ENCODE peak calls at places on chromosomes 3 and 15, in four cellular contexts. R is SJSA1, X is left ventricle myocardium inferior, Q is A549. H is an unnamed sample.

GRCh38 chr3:101574388-101575156 is 592 bp downstream of the PCNP start:
- DNase-seq in R (peak), X (peak), Q (peak), H (no peak)

GRCh38 chr3:104628185-104628789 is 738.4 kb upstream of the ALCAM start:
- DNase-seq in R (no peak), X (no peak), Q (peak), H (peak)

GRCh38 chr3:157066335-157067071 is 93.4 kb downstream of the CCNL1 start:
- DNase-seq in R (no peak), X (no peak), Q (no peak), H (peak)

GRCh38 chr15:57522148-57522547 is 69.6 kb upstream of the MYZAP start:
- DNase-seq in R (no peak), X (no peak), Q (no peak), H (no peak)

GRCh38 chr3:66816110-66816761 is 181.9 kb upstream of the KBTBD8 start:
- DNase-seq in R (no peak), X (no peak), Q (peak), H (peak)

GRCh38 chr15:93047621-93048425 is 41.2 kb downstream of the RGMA start:
- DNase-seq in R (no peak), X (no peak), Q (no peak), H (no peak)

GRCh38 chr3:128307029-128307633 is 153.8 kb downstream of the EEFSEC start:
- DNase-seq in R (no peak), X (no peak), Q (no peak), H (no peak)

GRCh38 chr3:30671527-30672286 is 65.3 kb downstream of the TGFBR2 start:
- DNase-seq in R (no peak), X (no peak), Q (no peak), H (no peak)

GRCh38 chr3:172542089-172542488 is 18.9 kb upstream of the TNFSF10 start:
- DNase-seq in R (no peak), X (no peak), Q (no peak), H (no peak)

GRCh38 chr3:28068342-28068741 is 173.1 kb upstream of the CMC1 start:
- DNase-seq in R (no peak), X (no peak), Q (no peak), H (no peak)

GRCh38 chr15:34760909-34761308 is 6.1 kb upstream of the GJD2 start:
- DNase-seq in R (no peak), X (no peak), Q (no peak), H (no peak)

GRCh38 chr3:155629006-155629405 is 115.9 kb downstream of the PLCH1 start:
- DNase-seq in R (no peak), X (no peak), Q (no peak), H (no peak)

GRCh38 chr15:79994651-79995050 is 23.7 kb upstream of the BCL2A1 start:
- DNase-seq in R (no peak), X (no peak), Q (no peak), H (no peak)

GRCh38 chr3:5791558-5791957 is 604.1 kb downstream of the EDEM1 start:
- DNase-seq in R (no peak), X (no peak), Q (peak), H (no peak)

DNA sequence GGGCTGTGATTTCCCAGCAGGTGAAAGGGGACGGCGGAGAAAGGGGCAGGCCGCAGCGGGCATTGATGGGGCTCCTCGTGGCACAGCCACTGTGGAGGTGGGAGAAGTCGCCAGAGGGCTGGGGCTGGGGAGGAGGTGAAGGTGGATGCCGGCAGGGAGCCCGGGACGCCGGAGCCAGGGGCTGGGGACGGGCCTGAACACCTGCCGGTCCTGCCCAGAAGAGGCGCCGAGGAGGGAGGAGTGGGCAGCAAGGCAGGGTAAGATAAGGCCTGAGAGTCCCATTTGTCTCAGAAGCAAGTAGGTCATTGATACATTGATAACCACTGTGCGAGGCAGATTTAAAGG is 571 bp upstream of the RARRES1 start:
- DNase-seq in R (no peak), X (no peak), Q (no peak), H (no peak)
- H3K4me3 ChIP-seq in R (peak), X (peak), Q (peak), H (peak)

DNA sequence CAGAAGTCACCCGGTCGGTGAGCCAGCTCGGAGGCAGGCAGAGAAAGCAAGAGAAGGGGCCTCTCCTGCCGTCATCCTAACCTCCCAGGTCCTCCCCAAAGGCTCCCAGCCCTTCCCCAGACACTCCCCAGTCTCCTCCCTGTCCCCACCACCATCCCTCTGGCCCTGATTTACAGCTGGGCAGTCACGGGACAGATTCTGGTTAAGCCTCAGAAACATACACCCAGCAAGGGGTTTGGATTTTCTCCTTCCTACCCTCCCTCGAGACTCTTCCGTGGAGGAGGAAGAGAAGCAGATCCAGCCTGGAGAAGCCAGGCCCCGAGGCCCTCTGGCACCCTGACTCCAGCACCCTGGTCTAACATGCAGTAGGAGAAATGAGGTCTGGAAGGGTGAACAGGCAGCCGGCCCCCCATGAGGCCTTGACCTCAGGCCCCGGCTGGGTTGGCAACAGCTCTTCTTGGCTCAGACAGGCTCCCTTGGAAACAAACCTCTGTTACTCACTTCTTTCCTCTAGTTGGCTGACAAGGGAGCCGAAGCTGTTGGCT is 73.5 kb downstream of the CPN2 start:
- DNase-seq in R (no peak), X (peak), Q (no peak), H (no peak)
- H3K27ac ChIP-seq in R (no peak), X (peak), Q (peak), H (peak)

DNA sequence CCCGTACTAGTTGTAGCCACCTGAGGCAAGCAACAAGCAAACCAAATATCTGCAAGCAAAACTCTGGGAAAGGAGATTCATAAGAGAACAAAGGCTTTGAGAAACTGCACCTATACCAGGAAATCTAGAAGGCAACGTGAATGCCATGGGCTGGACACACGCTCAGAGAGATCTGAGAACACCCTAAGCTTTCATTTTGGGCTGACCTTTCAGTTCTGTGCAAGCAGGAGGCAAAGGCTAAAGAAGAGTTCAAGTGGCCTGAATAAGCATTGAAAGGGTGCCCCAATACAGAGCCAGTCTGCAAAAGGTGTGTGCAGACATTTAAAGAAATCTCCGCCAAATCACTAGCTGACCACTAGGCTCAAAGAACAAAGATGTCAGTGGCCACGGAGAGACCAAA is 461.6 kb downstream of the PYDC2 start:
- DNase-seq in R (no peak), X (no peak), Q (no peak), H (no peak)
- H3K4me3 ChIP-seq in R (no peak), X (no peak), Q (no peak), H (no peak)

GRCh38 chr3:123424999-123425386 is 23.9 kb downstream of the ADCY5 start:
- DNase-seq in R (no peak), X (no peak), Q (no peak), H (no peak)

GRCh38 chr3:123422457-123422856 is 26.4 kb downstream of the ADCY5 start:
- DNase-seq in R (no peak), X (no peak), Q (no peak), H (no peak)

GRCh38 chr3:123423026-123423425 is 25.9 kb downstream of the ADCY5 start:
- DNase-seq in R (no peak), X (peak), Q (no peak), H (no peak)

GRCh38 chr3:123424321-123424998 is 24.4 kb downstream of the ADCY5 start:
- DNase-seq in R (no peak), X (peak), Q (no peak), H (no peak)

DNA sequence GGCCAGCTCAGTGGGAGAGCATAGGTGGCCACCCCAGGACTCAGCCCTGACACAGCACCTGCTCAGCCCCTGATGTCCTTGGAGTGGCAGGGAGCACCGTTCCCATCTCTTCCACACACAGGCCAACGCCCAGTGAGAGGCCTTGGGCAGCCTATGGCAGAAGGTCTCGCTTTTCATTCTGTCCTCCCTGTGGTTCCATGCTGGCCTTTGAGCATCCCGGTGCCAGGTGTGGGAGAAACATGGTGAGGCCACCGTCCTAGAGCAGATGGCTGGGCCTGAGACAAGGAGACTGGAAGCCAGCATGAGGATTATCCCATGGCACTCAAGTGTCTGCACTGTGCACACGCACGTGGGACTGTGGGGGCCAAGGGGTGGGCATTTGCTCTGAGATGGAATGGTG is 25.1 kb downstream of the ADCY5 start:
- DNase-seq in R (no peak), X (no peak), Q (no peak), H (no peak)
- H3K27ac ChIP-seq in R (no peak), X (peak), Q (no peak), H (no peak)

DNA sequence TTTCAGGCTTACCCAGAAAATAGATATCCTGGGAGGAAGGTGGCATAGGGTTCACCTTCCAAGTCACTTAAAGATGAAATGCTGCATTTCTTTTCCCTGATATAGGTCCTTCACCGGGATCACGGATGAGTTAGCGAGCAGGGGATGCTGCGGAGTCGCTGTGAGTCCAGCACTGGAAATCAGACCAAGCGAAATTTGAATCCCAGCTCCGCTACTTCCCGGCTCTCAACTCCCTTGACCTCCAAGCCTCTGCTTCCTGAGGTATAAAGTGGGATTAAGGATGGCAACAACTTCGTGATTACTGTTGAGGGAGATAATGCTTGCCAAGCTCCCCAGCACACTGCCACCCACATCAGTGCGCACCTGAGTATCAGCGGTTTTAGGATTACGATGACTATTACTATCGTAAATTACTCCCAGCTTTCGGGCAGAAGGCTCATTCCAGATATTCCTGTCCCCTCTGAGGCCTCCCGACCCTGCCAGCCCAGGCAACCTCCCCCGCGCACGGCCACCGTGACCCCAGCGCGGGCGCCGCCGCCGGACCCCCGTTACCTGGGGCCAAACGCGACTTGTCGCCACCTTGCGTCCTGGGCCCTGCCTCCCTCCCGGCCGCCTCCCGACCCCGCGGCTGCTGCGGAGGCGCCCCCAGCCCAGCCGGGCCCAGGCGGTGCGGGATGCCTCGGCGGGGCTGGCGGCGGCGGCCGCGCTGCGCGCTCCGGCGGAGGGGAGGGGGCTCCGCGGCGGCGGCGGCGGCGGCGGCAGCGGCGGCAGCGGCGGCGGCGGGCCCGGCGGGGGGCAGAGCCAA is 542 bp upstream of the GPR27 start:
- DNase-seq in R (no peak), X (no peak), Q (no peak), H (no peak)
- H3K4me3 ChIP-seq in R (peak), X (peak), Q (peak), H (no peak)

DNA sequence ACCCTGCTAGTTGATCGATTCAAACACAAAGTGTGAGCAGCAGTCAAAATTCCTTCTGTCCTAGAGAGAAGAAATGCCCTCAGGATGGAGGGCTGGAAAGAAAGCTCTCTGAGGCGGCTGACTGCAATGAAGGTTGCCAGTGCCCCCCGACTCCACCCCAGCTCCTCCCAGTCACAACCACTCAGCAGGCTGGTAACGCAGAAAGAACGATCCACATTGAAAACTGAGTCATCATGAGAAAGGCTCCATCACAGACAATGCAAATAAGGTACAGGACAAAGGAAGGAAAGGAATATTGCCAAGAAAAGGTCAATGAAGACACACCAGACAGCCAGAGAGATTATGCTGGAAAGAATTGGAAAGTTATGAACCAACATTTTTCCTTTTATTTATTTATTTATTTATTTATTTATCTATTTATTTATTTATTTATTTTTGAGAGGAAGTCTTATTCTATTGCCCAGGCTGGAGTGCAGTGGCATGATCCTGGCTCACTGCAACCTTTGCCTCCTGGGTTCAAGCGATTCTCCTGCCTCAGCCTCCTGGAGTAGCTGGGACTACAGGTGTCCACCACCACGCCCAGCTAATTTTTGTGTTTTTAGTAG is 17.4 kb upstream of the VGLL4 start:
- DNase-seq in R (no peak), X (no peak), Q (peak), H (no peak)
- H3K27ac ChIP-seq in R (no peak), X (no peak), Q (peak), H (no peak)

DNA sequence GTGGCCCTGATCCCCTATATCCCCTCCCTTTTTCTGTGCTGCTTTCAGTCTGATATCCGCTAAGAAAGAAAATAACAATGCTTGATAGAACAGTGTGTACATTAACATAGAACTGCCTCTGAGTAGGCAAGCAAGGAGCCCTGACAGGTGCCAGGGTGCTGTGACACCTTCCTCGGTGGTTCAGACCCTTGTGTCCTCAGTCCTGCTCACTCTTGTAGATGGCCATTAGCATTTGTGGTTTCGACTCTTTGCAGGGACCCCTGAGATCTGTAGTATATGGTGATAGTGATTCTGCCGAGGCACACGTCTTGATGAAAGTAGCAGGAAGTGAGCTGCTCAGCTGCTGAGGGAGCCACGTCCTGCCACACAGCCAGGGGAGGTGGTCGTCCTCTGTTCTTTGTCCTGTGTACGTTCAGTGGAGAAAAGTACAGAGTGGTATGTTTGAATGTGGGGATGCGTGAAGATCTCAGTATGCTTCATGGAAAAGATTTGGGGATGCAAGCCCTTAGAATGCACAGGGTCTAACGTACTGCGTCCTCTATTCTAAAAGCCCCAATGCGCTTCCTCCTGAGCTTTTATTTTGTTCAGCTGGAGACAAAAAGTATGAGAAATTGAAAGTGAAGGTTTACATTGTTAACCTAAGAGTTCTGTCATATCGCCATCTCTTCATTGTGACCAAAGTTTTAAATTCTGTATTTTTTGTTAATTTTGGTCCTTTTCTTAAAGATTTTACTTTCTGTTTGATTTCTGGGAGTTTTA is 35.4 kb downstream of the PXYLP1 start:
- DNase-seq in R (no peak), X (no peak), Q (no peak), H (no peak)
- H3K4me3 ChIP-seq in R (no peak), X (peak), Q (no peak), H (no peak)

GRCh38 chr3:48011771-48012170 is 4.4 kb downstream of the MAP4 start:
- DNase-seq in R (no peak), X (no peak), Q (no peak), H (no peak)

GRCh38 chr3:48014358-48014757 is 1.9 kb downstream of the MAP4 start:
- DNase-seq in R (no peak), X (no peak), Q (no peak), H (no peak)

GRCh38 chr3:48015451-48016182 is 599 bp downstream of the MAP4 start:
- DNase-seq in R (no peak), X (no peak), Q (no peak), H (no peak)

GRCh38 chr3:48012659-48013058 is 3.6 kb downstream of the MAP4 start:
- DNase-seq in R (no peak), X (no peak), Q (no peak), H (no peak)

GRCh38 chr3:48013288-48013980 is 2.8 kb downstream of the MAP4 start:
- DNase-seq in R (no peak), X (no peak), Q (no peak), H (peak)
- H3K27ac ChIP-seq in R (peak), X (peak), Q (peak), H (peak)

GRCh38 chr3:25297667-25298585 is 130.1 kb upstream of the RARB start:
- DNase-seq in R (no peak), X (no peak), Q (no peak), H (no peak)
- H3K4me3 ChIP-seq in R (no peak), X (no peak), Q (no peak), H (no peak)

GRCh38 chr15:70509282-70510272 is 253.8 kb downstream of the UACA start:
- DNase-seq in R (no peak), X (no peak), Q (no peak), H (no peak)
- H3K27ac ChIP-seq in R (no peak), X (no peak), Q (peak), H (no peak)